ENCODE peak calls at places on chromosomes 2 and 18, in nine cellular contexts. G, X, K, J, W, C, D, U and N are unnamed samples.

GRCh38 chr2:241082338-241083090 is 19.6 kb downstream of the MTERF4 start:
- DNase-seq in G (no peak), X (no peak), K (peak), J (no peak), W (no peak), C (no peak), D (no peak), U (no peak), N (no peak)

GRCh38 chr2:10267036-10267435 is 35.7 kb upstream of the HPCAL1 start:
- DNase-seq in G (peak), X (no peak), K (no peak), J (no peak), W (no peak), C (no peak), D (no peak), U (no peak), N (no peak)

GRCh38 chr2:160784034-160784433 is 290.4 kb upstream of the RBMS1 start:
- DNase-seq in G (no peak), X (no peak), K (no peak), J (no peak), W (no peak), C (no peak), D (no peak), U (no peak), N (no peak)

GRCh38 chr2:224958466-224958857 is 83.8 kb downstream of the DOCK10 start:
- DNase-seq in G (no peak), X (no peak), K (no peak), J (no peak), W (no peak), C (no peak), D (no peak), U (no peak), N (no peak)

GRCh38 chr2:151410485-151410833 is 757 bp downstream of the RIF1 start:
- DNase-seq in G (peak), X (peak), K (no peak), J (peak), W (no peak), C (peak), D (no peak), U (peak), N (peak)

GRCh38 chr2:174573621-174574081 is 24.0 kb downstream of the WIPF1 start:
- DNase-seq in G (no peak), X (peak), K (no peak), J (no peak), W (no peak), C (no peak), D (no peak), U (no peak), N (no peak)

GRCh38 chr2:111200333-111200879 is 79.7 kb downstream of the BCL2L11 start:
- DNase-seq in G (no peak), X (no peak), K (peak), J (no peak), W (no peak), C (no peak), D (no peak), U (no peak), N (no peak)

GRCh38 chr2:42127425-42128424 is 41.4 kb upstream of the EML4 start:
- DNase-seq in G (no peak), X (peak), K (peak), J (no peak), W (no peak), C (no peak), D (no peak), U (no peak), N (no peak)

GRCh38 chr2:8622924-8623465 is 58.9 kb upstream of the ID2 start:
- DNase-seq in G (no peak), X (no peak), K (no peak), J (no peak), W (no peak), C (no peak), D (no peak), U (no peak), N (no peak)

GRCh38 chr2:69298862-69299261 is 88.2 kb downstream of the GFPT1 start:
- DNase-seq in G (no peak), X (no peak), K (no peak), J (no peak), W (no peak), C (no peak), D (no peak), U (no peak), N (peak)

GRCh38 chr2:156437272-156437671 is 1.1 kb downstream of the GPD2 start:
- DNase-seq in G (peak), X (no peak), K (peak), J (no peak), W (peak), C (peak), D (peak), U (peak), N (no peak)

GRCh38 chr2:45685299-45685698 is 33.8 kb downstream of the PRKCE start:
- DNase-seq in G (no peak), X (no peak), K (no peak), J (no peak), W (no peak), C (no peak), D (no peak), U (no peak), N (no peak)

GRCh38 chr2:119541476-119541875 is 2.8 kb upstream of the CFAP221 start:
- DNase-seq in G (no peak), X (no peak), K (no peak), J (no peak), W (no peak), C (no peak), D (no peak), U (no peak), N (no peak)

GRCh38 chr2:119255760-119256573 is 32.3 kb downstream of the STEAP3 start:
- DNase-seq in G (no peak), X (no peak), K (peak), J (no peak), W (no peak), C (no peak), D (no peak), U (no peak), N (peak)

GRCh38 chr2:39925312-39925711 is 146.3 kb upstream of the THUMPD2 start:
- DNase-seq in G (no peak), X (no peak), K (no peak), J (no peak), W (no peak), C (no peak), D (no peak), U (no peak), N (no peak)

GRCh38 chr18:78972385-78972918 is 7.2 kb upstream of the SALL3 start:
- DNase-seq in G (no peak), X (no peak), K (peak), J (no peak), W (no peak), C (no peak), D (no peak), U (no peak), N (no peak)

GRCh38 chr18:10114727-10115463 is 201.1 kb downstream of the VAPA start:
- DNase-seq in G (no peak), X (no peak), K (no peak), J (no peak), W (no peak), C (no peak), D (no peak), U (no peak), N (no peak)

GRCh38 chr2:70089946-70090523 is 2.8 kb downstream of the PCBP1 start:
- DNase-seq in G (no peak), X (no peak), K (peak), J (no peak), W (no peak), C (no peak), D (no peak), U (no peak), N (no peak)

GRCh38 chr2:236536727-236537398 is 32.8 kb upstream of the ACKR3 start:
- DNase-seq in G (no peak), X (no peak), K (no peak), J (no peak), W (no peak), C (no peak), D (no peak), U (no peak), N (no peak)

GRCh38 chr2:241559489-241560180 is 1.1 kb downstream of the BOK start:
- DNase-seq in G (peak), X (peak), K (no peak), J (no peak), W (no peak), C (peak), D (no peak), U (peak), N (no peak)

GRCh38 chr2:226796840-226797288 is 2.8 kb downstream of the IRS1 start:
- DNase-seq in G (peak), X (peak), K (no peak), J (no peak), W (peak), C (no peak), D (no peak), U (peak), N (no peak)

GRCh38 chr2:161876416-161876815 is 197.6 kb downstream of the DPP4 start:
- DNase-seq in G (no peak), X (no peak), K (no peak), J (no peak), W (no peak), C (no peak), D (no peak), U (no peak), N (no peak)

GRCh38 chr18:25827961-25828561 is 262.4 kb downstream of the SS18 start:
- DNase-seq in G (no peak), X (no peak), K (no peak), J (no peak), W (no peak), C (no peak), D (no peak), U (no peak), N (no peak)

GRCh38 chr2:15810451-15811150 is 129.7 kb upstream of the MYCN start:
- DNase-seq in G (no peak), X (no peak), K (no peak), J (no peak), W (peak), C (no peak), D (no peak), U (peak), N (no peak)

GRCh38 chr18:46161721-46162421 is 57.7 kb downstream of the HAUS1 start:
- DNase-seq in G (no peak), X (no peak), K (no peak), J (no peak), W (no peak), C (no peak), D (no peak), U (no peak), N (no peak)

GRCh38 chr2:27798476-27798875 is 27.0 kb downstream of the MRPL33 start:
- DNase-seq in G (no peak), X (no peak), K (no peak), J (no peak), W (no peak), C (no peak), D (no peak), U (no peak), N (no peak)

GRCh38 chr2:47616506-47616905 is 166.4 kb upstream of the MSH6 start:
- DNase-seq in G (no peak), X (no peak), K (no peak), J (no peak), W (no peak), C (no peak), D (no peak), U (no peak), N (no peak)

GRCh38 chr18:28045176-28045810 is 131.6 kb downstream of the CDH2 start:
- DNase-seq in G (no peak), X (no peak), K (no peak), J (no peak), W (no peak), C (no peak), D (no peak), U (no peak), N (no peak)

GRCh38 chr18:25814841-25815458 is 275.5 kb downstream of the SS18 start:
- DNase-seq in G (no peak), X (no peak), K (no peak), J (no peak), W (no peak), C (no peak), D (no peak), U (no peak), N (no peak)

GRCh38 chr18:48538531-48539405 is at the start of gene CTIF:
- DNase-seq in G (peak), X (peak), K (peak), J (peak), W (peak), C (peak), D (peak), U (peak), N (peak)
- TF ChIP-seq POLR2A in G (no peak), X (peak), K (no peak), J (no peak), W (no peak), C (peak), D (no peak), U (no peak), N (peak)

GRCh38 chr2:43169091-43169936 is 57.1 kb downstream of the ZFP36L2 start:
- DNase-seq in G (peak), X (peak), K (no peak), J (peak), W (no peak), C (no peak), D (peak), U (peak), N (no peak)
- TF ChIP-seq POLR2A in G (no peak), X (no peak), K (no peak), J (no peak), W (no peak), C (no peak), D (no peak), U (no peak), N (no peak)

DNA sequence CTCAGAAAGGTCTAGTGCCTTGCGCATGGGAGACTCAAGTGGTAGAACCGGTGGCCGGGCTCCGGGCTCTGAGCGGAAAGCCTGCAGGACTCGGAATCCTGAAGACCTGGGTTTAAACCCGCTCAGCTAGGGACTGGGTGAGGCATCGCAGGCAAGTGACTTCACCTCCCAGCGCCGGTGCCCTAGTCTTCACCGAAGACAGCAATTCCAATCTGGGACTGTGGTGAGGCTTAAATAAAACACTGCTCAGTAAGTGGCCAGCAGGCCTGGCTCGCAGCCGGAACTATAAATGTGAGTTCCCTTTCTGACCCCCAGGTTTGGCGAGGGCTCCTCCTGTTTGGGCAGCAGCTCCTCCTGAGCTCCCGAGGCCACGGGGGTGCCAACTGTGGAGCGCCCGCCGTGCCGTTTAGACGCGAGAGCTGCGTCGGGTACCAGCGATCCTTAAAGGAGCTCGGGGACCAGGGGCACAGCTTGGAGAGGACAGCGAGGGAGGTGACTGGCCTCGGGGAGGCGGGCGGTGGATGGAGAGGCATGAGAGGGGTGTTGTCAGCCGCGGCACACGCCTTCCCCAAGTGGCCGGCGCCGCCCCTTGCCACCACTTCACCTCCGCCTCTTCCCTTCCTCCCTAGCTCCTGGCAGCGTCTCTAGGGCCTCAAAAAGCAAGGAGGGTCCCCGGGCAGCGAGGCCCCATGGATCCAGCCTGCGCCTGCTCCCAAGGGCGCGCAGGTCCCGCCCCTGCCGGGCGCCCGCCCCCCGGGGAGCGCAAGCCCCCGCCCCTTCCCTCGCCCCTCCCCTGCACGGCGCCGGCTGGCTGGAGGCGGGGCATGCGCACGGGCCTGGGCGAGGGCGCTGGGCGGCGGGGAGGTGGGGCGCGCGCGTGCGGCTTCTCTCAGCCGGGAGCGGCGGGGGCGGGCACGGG is 736 bp upstream of the MTCL1 start:
- DNase-seq in G (peak), X (peak), K (peak), J (peak), W (peak), C (peak), D (peak), U (peak), N (peak)
- TF ChIP-seq POLR2A in G (no peak), X (peak), K (no peak), J (no peak), W (peak), C (peak), D (peak), U (no peak), N (peak)

DNA sequence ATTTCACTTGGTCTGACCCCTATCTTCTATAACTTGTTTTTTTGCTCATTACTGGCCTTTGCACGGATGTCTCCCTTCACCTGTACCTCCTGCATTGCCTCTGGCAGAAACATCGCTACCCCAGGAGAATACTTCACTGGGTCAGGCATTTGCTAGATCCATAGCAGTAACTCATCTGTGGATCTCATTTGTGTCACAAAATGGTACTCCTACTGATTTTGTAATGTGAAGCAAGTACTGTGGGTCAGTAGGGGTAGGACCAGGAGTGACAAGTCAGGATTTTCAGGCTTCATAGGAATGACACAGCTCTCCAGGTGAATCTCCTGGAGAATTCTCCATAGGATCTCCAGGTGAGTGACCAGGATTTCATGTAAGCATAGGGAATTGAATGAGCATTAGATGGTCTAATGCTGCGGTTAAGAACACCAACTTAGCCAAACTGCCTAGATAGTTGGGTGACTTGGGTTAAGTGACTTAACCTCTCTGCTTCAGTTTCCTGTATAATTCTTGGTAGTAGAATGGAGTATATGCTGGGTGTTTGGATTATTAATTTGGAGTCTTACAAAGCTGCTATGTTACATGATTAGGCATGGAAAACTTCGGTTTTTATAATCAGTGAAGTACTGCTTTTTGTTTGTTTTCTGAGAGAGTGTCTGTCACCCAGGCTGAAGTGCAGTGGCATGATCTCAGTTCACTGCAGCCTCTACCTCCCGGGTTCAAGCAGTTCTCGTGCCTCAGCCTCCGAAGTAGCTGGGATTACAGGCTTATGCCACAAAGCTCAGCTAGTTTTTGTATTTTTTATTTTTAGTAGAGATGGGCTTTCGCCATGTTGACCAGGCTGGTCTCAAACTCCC is 4.4 kb downstream of the RPL37A start:
- DNase-seq in G (no peak), X (no peak), K (no peak), J (no peak), W (no peak), C (no peak), D (no peak), U (no peak), N (no peak)
- TF ChIP-seq POLR2A in G (no peak), X (no peak), K (no peak), J (peak), W (no peak), C (peak), D (no peak), U (no peak), N (no peak)

GRCh38 chr2:96868555-96869280 is 1.2 kb downstream of the SEMA4C start:
- DNase-seq in G (peak), X (peak), K (peak), J (peak), W (peak), C (peak), D (peak), U (peak), N (peak)
- TF ChIP-seq POLR2A in G (no peak), X (no peak), K (no peak), J (peak), W (peak), C (peak), D (peak), U (no peak), N (peak)

DNA sequence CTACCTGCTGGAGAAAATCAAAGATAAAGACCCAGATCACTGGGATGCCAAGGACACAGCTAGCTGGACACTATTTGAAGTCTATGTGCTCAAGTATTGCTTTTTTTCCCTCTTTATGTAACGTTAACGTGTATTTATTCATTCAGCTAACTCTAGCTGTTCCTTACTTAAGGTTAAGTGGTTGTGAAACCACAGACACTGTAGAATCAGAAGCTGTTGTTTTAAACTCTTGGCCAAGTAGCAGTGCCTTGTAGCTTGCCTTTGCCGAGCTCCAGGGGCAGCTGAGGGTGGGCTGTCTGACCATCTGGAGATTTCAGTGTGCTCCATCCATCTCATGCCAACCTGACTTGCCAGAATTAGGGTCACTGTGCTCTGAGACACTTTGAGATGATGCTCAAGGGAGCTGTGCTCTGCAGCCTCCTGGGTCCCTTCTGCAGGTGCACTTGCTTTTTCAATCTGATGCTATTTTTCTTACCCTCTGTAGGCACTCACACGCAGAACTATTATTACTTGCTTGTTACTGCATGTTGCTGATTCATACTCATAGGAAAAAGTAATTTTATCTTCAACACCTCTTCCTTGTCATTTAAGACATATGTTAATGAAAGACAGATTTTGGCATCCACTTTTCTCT is 116.2 kb downstream of the METTL8 start:
- DNase-seq in G (no peak), X (no peak), K (no peak), J (no peak), W (no peak), C (no peak), D (no peak), U (no peak), N (no peak)
- TF ChIP-seq POLR2A in G (no peak), X (no peak), K (no peak), J (peak), W (no peak), C (no peak), D (no peak), U (no peak), N (no peak)